ENCODE peak calls at places on chromosome 22, in ten cellular contexts. One of them, this sample, is unnamed.

GRCh38 chr22:26835929-26836528 is 178.6 kb downstream of the MIAT start:
- DNase-seq in BJ: no peak
- DNase-seq in Peyer's patch: peak; percentile 17
- DNase-seq in cardiac fibroblast: peak; percentile 69
- DNase-seq in sigmoid colon: no peak
- DNase-seq in dorsolateral prefrontal cortex: no peak
- DNase-seq in GM23338: peak; percentile 94
- DNase-seq in SK-N-MC: no peak
- DNase-seq in AG04450: no peak
- DNase-seq in heart left ventricle: no peak
- DNase-seq in this sample: no peak

GRCh38 chr22:35104491-35104890 is 38.5 kb downstream of the ISX start:
- DNase-seq in BJ: no peak
- DNase-seq in Peyer's patch: no peak
- DNase-seq in cardiac fibroblast: no peak
- DNase-seq in sigmoid colon: no peak
- DNase-seq in dorsolateral prefrontal cortex: no peak
- DNase-seq in GM23338: no peak
- DNase-seq in SK-N-MC: no peak
- DNase-seq in AG04450: no peak
- DNase-seq in heart left ventricle: no peak
- DNase-seq in this sample: no peak

GRCh38 chr22:23060612-23061400 is 9.5 kb upstream of the GNAZ start:
- DNase-seq in BJ: no peak
- DNase-seq in Peyer's patch: peak; percentile 11
- DNase-seq in cardiac fibroblast: no peak
- DNase-seq in sigmoid colon: no peak
- DNase-seq in dorsolateral prefrontal cortex: peak; percentile 12
- DNase-seq in GM23338: no peak
- DNase-seq in SK-N-MC: no peak
- DNase-seq in AG04450: no peak
- DNase-seq in heart left ventricle: peak; percentile 8
- DNase-seq in this sample: no peak

GRCh38 chr22:36022162-36022561 is 6.5 kb downstream of the RBFOX2 start:
- DNase-seq in BJ: peak; percentile 26
- DNase-seq in Peyer's patch: no peak
- DNase-seq in cardiac fibroblast: peak; percentile 49
- DNase-seq in sigmoid colon: no peak
- DNase-seq in dorsolateral prefrontal cortex: no peak
- DNase-seq in GM23338: no peak
- DNase-seq in SK-N-MC: no peak
- DNase-seq in AG04450: peak; percentile 73
- DNase-seq in heart left ventricle: no peak
- DNase-seq in this sample: no peak

GRCh38 chr22:49322231-49322630 is 505.4 kb downstream of the BRD1 start:
- DNase-seq in BJ: no peak
- DNase-seq in Peyer's patch: no peak
- DNase-seq in cardiac fibroblast: no peak
- DNase-seq in sigmoid colon: no peak
- DNase-seq in dorsolateral prefrontal cortex: no peak
- DNase-seq in GM23338: no peak
- DNase-seq in SK-N-MC: no peak
- DNase-seq in AG04450: no peak
- DNase-seq in heart left ventricle: no peak
- DNase-seq in this sample: no peak

GRCh38 chr22:37887610-37888378 is 18.3 kb upstream of the MICALL1 start:
- DNase-seq in BJ: no peak
- DNase-seq in Peyer's patch: no peak
- DNase-seq in cardiac fibroblast: peak; percentile 89
- DNase-seq in sigmoid colon: peak; percentile 91
- DNase-seq in dorsolateral prefrontal cortex: no peak
- DNase-seq in GM23338: peak; percentile 55
- DNase-seq in SK-N-MC: no peak
- DNase-seq in AG04450: peak; percentile 47
- DNase-seq in heart left ventricle: no peak
- DNase-seq in this sample: no peak

GRCh38 chr22:33519140-33519973 is 400.9 kb downstream of the LARGE1 start:
- DNase-seq in BJ: no peak
- DNase-seq in Peyer's patch: peak; percentile 49
- DNase-seq in cardiac fibroblast: peak; percentile 75
- DNase-seq in sigmoid colon: no peak
- DNase-seq in dorsolateral prefrontal cortex: no peak
- DNase-seq in GM23338: peak; percentile 84
- DNase-seq in SK-N-MC: peak; percentile 6
- DNase-seq in AG04450: no peak
- DNase-seq in heart left ventricle: peak; percentile 40
- DNase-seq in this sample: no peak

GRCh38 chr22:35324067-35324466 is 24.4 kb downstream of the TOM1 start:
- DNase-seq in BJ: no peak
- DNase-seq in Peyer's patch: no peak
- DNase-seq in cardiac fibroblast: no peak
- DNase-seq in sigmoid colon: no peak
- DNase-seq in dorsolateral prefrontal cortex: no peak
- DNase-seq in GM23338: no peak
- DNase-seq in SK-N-MC: no peak
- DNase-seq in AG04450: no peak
- DNase-seq in heart left ventricle: no peak
- DNase-seq in this sample: no peak

GRCh38 chr22:40534379-40535188 is 101.9 kb downstream of the MRTFA start:
- DNase-seq in BJ: no peak
- DNase-seq in Peyer's patch: no peak
- DNase-seq in cardiac fibroblast: peak; percentile 71
- DNase-seq in sigmoid colon: no peak
- DNase-seq in dorsolateral prefrontal cortex: no peak
- DNase-seq in GM23338: peak; percentile 27
- DNase-seq in SK-N-MC: no peak
- DNase-seq in AG04450: no peak
- DNase-seq in heart left ventricle: no peak
- DNase-seq in this sample: no peak

GRCh38 chr22:40531951-40532900 is 104.3 kb downstream of the MRTFA start:
- DNase-seq in BJ: no peak
- DNase-seq in Peyer's patch: no peak
- DNase-seq in cardiac fibroblast: no peak
- DNase-seq in sigmoid colon: no peak
- DNase-seq in dorsolateral prefrontal cortex: no peak
- DNase-seq in GM23338: no peak
- DNase-seq in SK-N-MC: no peak
- DNase-seq in AG04450: no peak
- DNase-seq in heart left ventricle: no peak
- DNase-seq in this sample: no peak

GRCh38 chr22:40535189-40535512 is 101.4 kb downstream of the MRTFA start:
- DNase-seq in BJ: no peak
- DNase-seq in Peyer's patch: no peak
- DNase-seq in cardiac fibroblast: no peak
- DNase-seq in sigmoid colon: no peak
- DNase-seq in dorsolateral prefrontal cortex: no peak
- DNase-seq in GM23338: no peak
- DNase-seq in SK-N-MC: no peak
- DNase-seq in AG04450: no peak
- DNase-seq in heart left ventricle: no peak
- DNase-seq in this sample: no peak

GRCh38 chr22:40535642-40536041 is 100.9 kb downstream of the MRTFA start:
- DNase-seq in BJ: no peak
- DNase-seq in Peyer's patch: no peak
- DNase-seq in cardiac fibroblast: no peak
- DNase-seq in sigmoid colon: no peak
- DNase-seq in dorsolateral prefrontal cortex: no peak
- DNase-seq in GM23338: no peak
- DNase-seq in SK-N-MC: no peak
- DNase-seq in AG04450: no peak
- DNase-seq in heart left ventricle: no peak
- DNase-seq in this sample: no peak

DNA sequence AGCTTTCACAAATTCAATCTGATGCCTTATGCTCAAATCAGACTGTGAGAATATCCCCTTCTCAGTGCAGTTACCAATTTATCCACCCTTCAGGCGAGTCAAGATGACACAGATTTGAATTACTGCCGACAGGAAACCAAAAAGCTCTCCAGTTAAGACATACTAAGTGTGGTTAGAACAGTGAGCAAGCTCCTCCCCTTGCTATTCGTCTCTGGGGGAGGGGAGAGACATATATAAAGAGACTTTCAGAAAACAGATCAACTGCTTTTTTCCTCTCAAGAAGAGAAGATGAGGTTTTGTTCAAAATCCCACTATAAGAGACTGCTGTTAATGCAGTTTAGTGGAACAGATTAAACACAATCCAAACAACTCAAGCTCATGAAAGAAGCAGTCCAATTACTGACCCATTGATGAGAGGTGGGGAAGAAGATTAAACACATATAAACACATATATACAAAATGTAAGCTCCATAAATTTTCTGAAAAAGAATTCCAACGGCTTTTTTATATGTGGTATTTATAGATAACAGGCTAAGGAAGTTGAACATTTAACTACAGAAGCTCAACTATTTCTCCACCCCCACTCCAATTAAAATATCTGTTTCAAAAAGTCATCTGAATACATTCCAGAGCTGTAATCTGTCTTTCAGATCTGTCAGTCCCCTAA is 102.7 kb downstream of the MRTFA start:
- DNase-seq in BJ: no peak
- DNase-seq in Peyer's patch: peak; percentile 47
- DNase-seq in cardiac fibroblast: peak; percentile 81
- DNase-seq in sigmoid colon: no peak
- DNase-seq in dorsolateral prefrontal cortex: no peak
- DNase-seq in GM23338: peak; percentile 66
- DNase-seq in SK-N-MC: peak; percentile 95
- DNase-seq in AG04450: no peak
- DNase-seq in heart left ventricle: no peak
- DNase-seq in this sample: peak; percentile 33
- H3K4me3 ChIP-seq in BJ: peak overlapping the region; percentile 20
- H3K4me3 ChIP-seq in Peyer's patch: no peak overlapping the region
- H3K4me3 ChIP-seq in cardiac fibroblast: no peak overlapping the region
- H3K4me3 ChIP-seq in sigmoid colon: peak overlapping the region; percentile 1
- H3K4me3 ChIP-seq in dorsolateral prefrontal cortex: no peak overlapping the region
- H3K4me3 ChIP-seq in GM23338: peak overlapping the region; percentile 34
- H3K4me3 ChIP-seq in SK-N-MC: peak overlapping the region; percentile 75
- H3K4me3 ChIP-seq in AG04450: peak overlapping the region; percentile 5
- H3K4me3 ChIP-seq in heart left ventricle: no peak overlapping the region
- H3K4me3 ChIP-seq in this sample: peak overlapping the region; percentile 53

GRCh38 chr22:25050566-25050965 is 98.0 kb downstream of the KIAA1671 start:
- DNase-seq in BJ: no peak
- DNase-seq in Peyer's patch: no peak
- DNase-seq in cardiac fibroblast: no peak
- DNase-seq in sigmoid colon: no peak
- DNase-seq in dorsolateral prefrontal cortex: no peak
- DNase-seq in GM23338: no peak
- DNase-seq in SK-N-MC: no peak
- DNase-seq in AG04450: no peak
- DNase-seq in heart left ventricle: no peak
- DNase-seq in this sample: no peak

GRCh38 chr22:25048659-25049657 is 96.4 kb downstream of the KIAA1671 start:
- DNase-seq in BJ: no peak
- DNase-seq in Peyer's patch: peak; percentile 29
- DNase-seq in cardiac fibroblast: peak; percentile 75
- DNase-seq in sigmoid colon: no peak
- DNase-seq in dorsolateral prefrontal cortex: peak; percentile 78
- DNase-seq in GM23338: peak; percentile 86
- DNase-seq in SK-N-MC: peak; percentile 5
- DNase-seq in AG04450: no peak
- DNase-seq in heart left ventricle: peak; percentile 57
- DNase-seq in this sample: peak; percentile 33

GRCh38 chr22:25051983-25052710 is 99.6 kb downstream of the KIAA1671 start:
- DNase-seq in BJ: no peak
- DNase-seq in Peyer's patch: no peak
- DNase-seq in cardiac fibroblast: no peak
- DNase-seq in sigmoid colon: no peak
- DNase-seq in dorsolateral prefrontal cortex: no peak
- DNase-seq in GM23338: no peak
- DNase-seq in SK-N-MC: no peak
- DNase-seq in AG04450: no peak
- DNase-seq in heart left ventricle: peak; percentile 35
- DNase-seq in this sample: no peak

GRCh38 chr22:25051073-25051472 is 98.6 kb downstream of the KIAA1671 start:
- DNase-seq in BJ: no peak
- DNase-seq in Peyer's patch: no peak
- DNase-seq in cardiac fibroblast: no peak
- DNase-seq in sigmoid colon: no peak
- DNase-seq in dorsolateral prefrontal cortex: no peak
- DNase-seq in GM23338: peak; percentile 65
- DNase-seq in SK-N-MC: no peak
- DNase-seq in AG04450: no peak
- DNase-seq in heart left ventricle: no peak
- DNase-seq in this sample: no peak

DNA sequence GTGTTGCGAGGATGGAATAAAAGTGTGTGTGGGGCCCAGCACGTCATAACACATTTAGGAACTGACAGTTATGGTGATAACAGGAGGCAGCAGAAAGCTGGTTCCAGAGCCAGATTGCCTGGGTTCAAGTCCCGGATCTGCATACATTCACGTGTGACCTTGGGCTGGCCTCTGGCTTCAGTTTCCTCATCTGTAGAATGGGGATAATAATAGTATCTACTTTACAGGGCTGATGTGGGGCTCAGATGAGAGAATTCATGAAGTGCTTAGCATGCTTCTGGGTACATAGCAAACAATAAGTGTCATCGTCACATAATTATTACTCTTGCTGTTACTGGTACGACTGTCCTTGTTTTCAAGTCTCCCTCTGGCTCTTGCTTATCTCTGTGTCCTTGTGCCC is 97.3 kb downstream of the KIAA1671 start:
- DNase-seq in BJ: no peak
- DNase-seq in Peyer's patch: no peak
- DNase-seq in cardiac fibroblast: no peak
- DNase-seq in sigmoid colon: no peak
- DNase-seq in dorsolateral prefrontal cortex: no peak
- DNase-seq in GM23338: no peak
- DNase-seq in SK-N-MC: no peak
- DNase-seq in AG04450: no peak
- DNase-seq in heart left ventricle: no peak
- DNase-seq in this sample: no peak
- H3K4me3 ChIP-seq in BJ: no peak overlapping the region
- H3K4me3 ChIP-seq in Peyer's patch: no peak overlapping the region
- H3K4me3 ChIP-seq in cardiac fibroblast: no peak overlapping the region
- H3K4me3 ChIP-seq in sigmoid colon: no peak overlapping the region
- H3K4me3 ChIP-seq in dorsolateral prefrontal cortex: no peak overlapping the region
- H3K4me3 ChIP-seq in GM23338: no peak overlapping the region
- H3K4me3 ChIP-seq in SK-N-MC: no peak overlapping the region
- H3K4me3 ChIP-seq in AG04450: no peak overlapping the region
- H3K4me3 ChIP-seq in heart left ventricle: no peak overlapping the region
- H3K4me3 ChIP-seq in this sample: no peak overlapping the region

GRCh38 chr22:42366815-42367581 is 65.2 kb downstream of the NFAM1 start:
- DNase-seq in BJ: no peak
- DNase-seq in Peyer's patch: no peak
- DNase-seq in cardiac fibroblast: no peak
- DNase-seq in sigmoid colon: peak; percentile 91
- DNase-seq in dorsolateral prefrontal cortex: peak; percentile 68
- DNase-seq in GM23338: no peak
- DNase-seq in SK-N-MC: no peak
- DNase-seq in AG04450: no peak
- DNase-seq in heart left ventricle: no peak
- DNase-seq in this sample: no peak

GRCh38 chr22:42369250-42370041 is 62.8 kb downstream of the NFAM1 start:
- DNase-seq in BJ: peak; percentile 58
- DNase-seq in Peyer's patch: peak; percentile 93
- DNase-seq in cardiac fibroblast: peak; percentile 89
- DNase-seq in sigmoid colon: peak; percentile 97
- DNase-seq in dorsolateral prefrontal cortex: peak; percentile 97
- DNase-seq in GM23338: peak; percentile 98
- DNase-seq in SK-N-MC: no peak
- DNase-seq in AG04450: peak; percentile 73
- DNase-seq in heart left ventricle: peak; percentile 93
- DNase-seq in this sample: peak; percentile 74

GRCh38 chr22:42368379-42369249 is 63.6 kb downstream of the NFAM1 start:
- DNase-seq in BJ: no peak
- DNase-seq in Peyer's patch: peak; percentile 24
- DNase-seq in cardiac fibroblast: no peak
- DNase-seq in sigmoid colon: peak; percentile 77
- DNase-seq in dorsolateral prefrontal cortex: no peak
- DNase-seq in GM23338: peak; percentile 92
- DNase-seq in SK-N-MC: no peak
- DNase-seq in AG04450: no peak
- DNase-seq in heart left ventricle: no peak
- DNase-seq in this sample: peak; percentile 4

GRCh38 chr22:42365942-42366660 is 66.1 kb downstream of the NFAM1 start:
- DNase-seq in BJ: no peak
- DNase-seq in Peyer's patch: no peak
- DNase-seq in cardiac fibroblast: no peak
- DNase-seq in sigmoid colon: no peak
- DNase-seq in dorsolateral prefrontal cortex: no peak
- DNase-seq in GM23338: no peak
- DNase-seq in SK-N-MC: no peak
- DNase-seq in AG04450: no peak
- DNase-seq in heart left ventricle: no peak
- DNase-seq in this sample: no peak

GRCh38 chr22:42367980-42368378 is 64.2 kb downstream of the NFAM1 start:
- DNase-seq in BJ: no peak
- DNase-seq in Peyer's patch: no peak
- DNase-seq in cardiac fibroblast: no peak
- DNase-seq in sigmoid colon: peak; percentile 81
- DNase-seq in dorsolateral prefrontal cortex: no peak
- DNase-seq in GM23338: no peak
- DNase-seq in SK-N-MC: no peak
- DNase-seq in AG04450: no peak
- DNase-seq in heart left ventricle: no peak
- DNase-seq in this sample: no peak
- H3K4me3 ChIP-seq in BJ: peak overlapping the region; percentile 52
- H3K4me3 ChIP-seq in Peyer's patch: peak overlapping the region; percentile 73
- H3K4me3 ChIP-seq in cardiac fibroblast: no peak overlapping the region
- H3K4me3 ChIP-seq in sigmoid colon: peak overlapping the region; percentile 57
- H3K4me3 ChIP-seq in dorsolateral prefrontal cortex: peak overlapping the region; percentile 89
- H3K4me3 ChIP-seq in GM23338: peak overlapping the region; percentile 65
- H3K4me3 ChIP-seq in SK-N-MC: peak overlapping the region; percentile 90
- H3K4me3 ChIP-seq in AG04450: no peak overlapping the region
- H3K4me3 ChIP-seq in heart left ventricle: no peak overlapping the region
- H3K4me3 ChIP-seq in this sample: peak overlapping the region; percentile 59

DNA sequence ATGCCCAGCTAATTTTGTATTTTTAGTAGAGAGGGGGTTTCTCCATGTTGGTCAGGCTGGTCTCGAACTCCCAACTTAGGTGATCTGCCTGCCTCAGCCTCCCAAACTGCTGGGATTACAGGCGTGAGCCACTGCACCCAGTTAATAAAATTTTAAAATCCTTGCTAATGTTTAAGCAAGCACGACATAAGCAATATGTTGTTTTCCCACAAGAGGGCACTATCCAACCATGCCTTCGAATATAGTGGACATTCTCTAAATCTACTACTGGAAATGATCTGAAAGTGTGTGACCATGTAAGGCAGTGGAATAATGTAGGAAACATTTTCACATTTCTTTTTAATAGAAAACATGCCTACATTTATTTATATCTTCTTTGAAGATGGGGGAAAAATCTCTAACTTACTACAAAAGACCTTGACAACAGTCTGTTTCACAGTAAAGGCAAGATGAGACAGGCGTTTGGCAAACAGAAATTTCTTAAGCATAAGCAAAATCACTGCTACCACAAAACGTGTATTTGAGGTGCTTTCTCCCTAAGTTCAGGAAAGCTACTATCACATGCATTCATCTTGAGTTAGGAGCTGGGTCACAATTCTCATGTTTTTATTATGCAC is 38.2 kb downstream of the PITPNB start:
- DNase-seq in BJ: peak; percentile 45
- DNase-seq in Peyer's patch: no peak
- DNase-seq in cardiac fibroblast: peak; percentile 87
- DNase-seq in sigmoid colon: no peak
- DNase-seq in dorsolateral prefrontal cortex: no peak
- DNase-seq in GM23338: peak; percentile 82
- DNase-seq in SK-N-MC: peak; percentile 59
- DNase-seq in AG04450: peak; percentile 72
- DNase-seq in heart left ventricle: peak; percentile 39
- DNase-seq in this sample: no peak
- H3K4me3 ChIP-seq in BJ: no peak overlapping the region
- H3K4me3 ChIP-seq in Peyer's patch: no peak overlapping the region
- H3K4me3 ChIP-seq in cardiac fibroblast: no peak overlapping the region
- H3K4me3 ChIP-seq in sigmoid colon: no peak overlapping the region
- H3K4me3 ChIP-seq in dorsolateral prefrontal cortex: no peak overlapping the region
- H3K4me3 ChIP-seq in GM23338: no peak overlapping the region
- H3K4me3 ChIP-seq in SK-N-MC: no peak overlapping the region
- H3K4me3 ChIP-seq in AG04450: no peak overlapping the region
- H3K4me3 ChIP-seq in heart left ventricle: no peak overlapping the region
- H3K4me3 ChIP-seq in this sample: no peak overlapping the region

This sample was measured in effector memory CD4-positive, alpha-beta T cell.